ENCODE peak calls at places on chromosomes 11 and 22, in seven cellular contexts. One of them, this sample, is unnamed.

GRCh38 chr11:13135385-13136271 is 126.5 kb downstream of the RASSF10 start:
- DNase-seq in IMR-90: peak; percentile 90
- DNase-seq in mesenchymal stem cell: peak; percentile 73
- DNase-seq in H9: no peak
- DNase-seq in neuronal stem cell: peak; percentile 55
- DNase-seq in mesendoderm: peak; percentile 46
- DNase-seq in trophoblast cell: no peak
- DNase-seq in this sample: no peak

GRCh38 chr11:12281571-12282478 is 95.5 kb upstream of the PARVA start:
- DNase-seq in IMR-90: peak; percentile 82
- DNase-seq in mesenchymal stem cell: peak; percentile 82
- DNase-seq in H9: peak; percentile 81
- DNase-seq in neuronal stem cell: peak; percentile 87
- DNase-seq in mesendoderm: peak; percentile 84
- DNase-seq in trophoblast cell: peak; percentile 71
- DNase-seq in this sample: peak; percentile 57

GRCh38 chr11:122733301-122733686 is 77.8 kb downstream of the UBASH3B start:
- DNase-seq in IMR-90: peak; percentile 92
- DNase-seq in mesenchymal stem cell: peak; percentile 85
- DNase-seq in H9: no peak
- DNase-seq in neuronal stem cell: no peak
- DNase-seq in mesendoderm: no peak
- DNase-seq in trophoblast cell: peak; percentile 90
- DNase-seq in this sample: no peak

GRCh38 chr11:119743041-119743440 is 14.0 kb upstream of the NECTIN1 start:
- DNase-seq in IMR-90: no peak
- DNase-seq in mesenchymal stem cell: no peak
- DNase-seq in H9: no peak
- DNase-seq in neuronal stem cell: no peak
- DNase-seq in mesendoderm: no peak
- DNase-seq in trophoblast cell: no peak
- DNase-seq in this sample: no peak

GRCh38 chr11:63765688-63766241 is 2.8 kb downstream of the ZFTA start:
- DNase-seq in IMR-90: no peak
- DNase-seq in mesenchymal stem cell: no peak
- DNase-seq in H9: no peak
- DNase-seq in neuronal stem cell: no peak
- DNase-seq in mesendoderm: no peak
- DNase-seq in trophoblast cell: no peak
- DNase-seq in this sample: no peak

GRCh38 chr22:37242395-37242918 is 1.6 kb downstream of the RAC2 start:
- DNase-seq in IMR-90: peak; percentile 38
- DNase-seq in mesenchymal stem cell: peak; percentile 60
- DNase-seq in H9: no peak
- DNase-seq in neuronal stem cell: no peak
- DNase-seq in mesendoderm: peak; percentile 71
- DNase-seq in trophoblast cell: peak; percentile 33
- DNase-seq in this sample: no peak

GRCh38 chr11:33735166-33735425 is 1.1 kb downstream of the CD59 start:
- DNase-seq in IMR-90: no peak
- DNase-seq in mesenchymal stem cell: peak; percentile 43
- DNase-seq in H9: no peak
- DNase-seq in neuronal stem cell: no peak
- DNase-seq in mesendoderm: no peak
- DNase-seq in trophoblast cell: no peak
- DNase-seq in this sample: no peak

GRCh38 chr11:74581954-74582547 is 10.3 kb upstream of the POLD3 start:
- DNase-seq in IMR-90: no peak
- DNase-seq in mesenchymal stem cell: no peak
- DNase-seq in H9: no peak
- DNase-seq in neuronal stem cell: no peak
- DNase-seq in mesendoderm: no peak
- DNase-seq in trophoblast cell: no peak
- DNase-seq in this sample: no peak

GRCh38 chr11:68020575-68020974 is 9.9 kb upstream of the NDUFS8 start:
- DNase-seq in IMR-90: peak; percentile 35
- DNase-seq in mesenchymal stem cell: peak; percentile 56
- DNase-seq in H9: peak; percentile 80
- DNase-seq in neuronal stem cell: no peak
- DNase-seq in mesendoderm: peak; percentile 61
- DNase-seq in trophoblast cell: no peak
- DNase-seq in this sample: peak; percentile 71

GRCh38 chr22:36296690-36297089 is 43.8 kb downstream of the APOL1 start:
- DNase-seq in IMR-90: no peak
- DNase-seq in mesenchymal stem cell: no peak
- DNase-seq in H9: no peak
- DNase-seq in neuronal stem cell: no peak
- DNase-seq in mesendoderm: no peak
- DNase-seq in trophoblast cell: no peak
- DNase-seq in this sample: no peak

GRCh38 chr11:612201-612960 is 3.4 kb downstream of the IRF7 start:
- DNase-seq in IMR-90: peak; percentile 22
- DNase-seq in mesenchymal stem cell: peak; percentile 43
- DNase-seq in H9: peak; percentile 68
- DNase-seq in neuronal stem cell: no peak
- DNase-seq in mesendoderm: peak; percentile 45
- DNase-seq in trophoblast cell: peak; percentile 48
- DNase-seq in this sample: no peak

GRCh38 chr11:13440100-13440855 is 22.7 kb downstream of the BTBD10 start:
- DNase-seq in IMR-90: peak; percentile 97
- DNase-seq in mesenchymal stem cell: peak; percentile 87
- DNase-seq in H9: no peak
- DNase-seq in neuronal stem cell: no peak
- DNase-seq in mesendoderm: peak; percentile 46
- DNase-seq in trophoblast cell: peak; percentile 14
- DNase-seq in this sample: no peak

GRCh38 chr11:78476066-78476465 is 58.4 kb upstream of the GAB2 start:
- DNase-seq in IMR-90: no peak
- DNase-seq in mesenchymal stem cell: no peak
- DNase-seq in H9: no peak
- DNase-seq in neuronal stem cell: no peak
- DNase-seq in mesendoderm: peak; percentile 20
- DNase-seq in trophoblast cell: no peak
- DNase-seq in this sample: no peak

GRCh38 chr11:45146072-45147016 is at the start of gene PRDM11:
- DNase-seq in IMR-90: peak; percentile 72
- DNase-seq in mesenchymal stem cell: peak; percentile 85
- DNase-seq in H9: peak; percentile 39
- DNase-seq in neuronal stem cell: peak; percentile 47
- DNase-seq in mesendoderm: peak; percentile 65
- DNase-seq in trophoblast cell: peak; percentile 69
- DNase-seq in this sample: peak; percentile 65

GRCh38 chr11:119624102-119624615 is 104.8 kb downstream of the NECTIN1 start:
- DNase-seq in IMR-90: no peak
- DNase-seq in mesenchymal stem cell: no peak
- DNase-seq in H9: peak; percentile 68
- DNase-seq in neuronal stem cell: no peak
- DNase-seq in mesendoderm: no peak
- DNase-seq in trophoblast cell: no peak
- DNase-seq in this sample: no peak

GRCh38 chr11:116691779-116692178 is 81.0 kb downstream of the BUD13 start:
- DNase-seq in IMR-90: peak; percentile 6
- DNase-seq in mesenchymal stem cell: peak; percentile 36
- DNase-seq in H9: peak; percentile 78
- DNase-seq in neuronal stem cell: peak; percentile 56
- DNase-seq in mesendoderm: peak; percentile 53
- DNase-seq in trophoblast cell: no peak
- DNase-seq in this sample: no peak

GRCh38 chr22:46956498-46957215 is 194.2 kb downstream of the TBC1D22A start:
- DNase-seq in IMR-90: no peak
- DNase-seq in mesenchymal stem cell: no peak
- DNase-seq in H9: no peak
- DNase-seq in neuronal stem cell: no peak
- DNase-seq in mesendoderm: no peak
- DNase-seq in trophoblast cell: no peak
- DNase-seq in this sample: no peak

GRCh38 chr11:26204839-26205238 is 127.1 kb upstream of the ANO3 start:
- DNase-seq in IMR-90: no peak
- DNase-seq in mesenchymal stem cell: no peak
- DNase-seq in H9: no peak
- DNase-seq in neuronal stem cell: no peak
- DNase-seq in mesendoderm: no peak
- DNase-seq in trophoblast cell: no peak
- DNase-seq in this sample: no peak

GRCh38 chr11:119377112-119377901 is 4.2 kb downstream of the USP2 start:
- DNase-seq in IMR-90: no peak
- DNase-seq in mesenchymal stem cell: no peak
- DNase-seq in H9: no peak
- DNase-seq in neuronal stem cell: no peak
- DNase-seq in mesendoderm: peak; percentile 51
- DNase-seq in trophoblast cell: no peak
- DNase-seq in this sample: no peak

GRCh38 chr22:46250035-46250782 is at the start of gene CDPF1:
- DNase-seq in IMR-90: peak; percentile 75
- DNase-seq in mesenchymal stem cell: peak; percentile 85
- DNase-seq in H9: peak; percentile 83
- DNase-seq in neuronal stem cell: peak; percentile 75
- DNase-seq in mesendoderm: peak; percentile 80
- DNase-seq in trophoblast cell: peak; percentile 89
- DNase-seq in this sample: peak; percentile 23

GRCh38 chr22:36027579-36027959 is 1.1 kb downstream of the RBFOX2 start:
- DNase-seq in IMR-90: no peak
- DNase-seq in mesenchymal stem cell: peak; percentile 44
- DNase-seq in H9: no peak
- DNase-seq in neuronal stem cell: no peak
- DNase-seq in mesendoderm: no peak
- DNase-seq in trophoblast cell: no peak
- DNase-seq in this sample: no peak

GRCh38 chr22:34526681-34527080 is 539.3 kb upstream of the ISX start:
- DNase-seq in IMR-90: no peak
- DNase-seq in mesenchymal stem cell: no peak
- DNase-seq in H9: no peak
- DNase-seq in neuronal stem cell: no peak
- DNase-seq in mesendoderm: no peak
- DNase-seq in trophoblast cell: no peak
- DNase-seq in this sample: no peak

DNA sequence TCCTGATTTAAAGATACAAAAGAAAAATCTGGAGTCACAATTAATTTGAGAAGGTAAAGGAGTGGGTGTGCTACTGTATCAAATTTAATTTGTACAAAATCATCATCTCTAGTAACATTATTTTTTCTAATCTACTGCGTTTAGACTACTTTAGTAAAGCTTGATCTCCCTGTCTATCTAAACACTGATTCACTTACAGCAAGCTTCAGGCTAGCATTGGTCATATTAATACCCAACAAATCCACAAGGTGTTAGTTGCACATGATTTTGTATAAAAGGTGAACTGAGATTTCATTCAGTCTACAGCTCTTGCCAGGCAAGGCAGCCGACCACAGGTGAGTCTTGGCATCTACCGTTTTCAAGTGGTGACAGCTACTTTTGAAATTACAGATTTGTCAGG is at the start of gene FSHB:
- DNase-seq in IMR-90: no peak
- DNase-seq in mesenchymal stem cell: no peak
- DNase-seq in H9: no peak
- DNase-seq in neuronal stem cell: no peak
- DNase-seq in mesendoderm: no peak
- DNase-seq in trophoblast cell: no peak
- DNase-seq in this sample: no peak
- H2AK5ac ChIP-seq in IMR-90: no peak within 1 kb of the TSS
- H2AK5ac ChIP-seq in mesenchymal stem cell: no peak within 1 kb of the TSS
- H2AK5ac ChIP-seq in H9: no peak within 1 kb of the TSS
- H2AK5ac ChIP-seq in neuronal stem cell: no peak within 1 kb of the TSS
- H2AK5ac ChIP-seq in mesendoderm: no peak within 1 kb of the TSS
- H2AK5ac ChIP-seq in trophoblast cell: no peak within 1 kb of the TSS
- H2AK5ac ChIP-seq in this sample: no peak within 1 kb of the TSS

GRCh38 chr11:58504232-58504631 is 3.7 kb downstream of the OR5B21 start:
- DNase-seq in IMR-90: no peak
- DNase-seq in mesenchymal stem cell: no peak
- DNase-seq in H9: no peak
- DNase-seq in neuronal stem cell: no peak
- DNase-seq in mesendoderm: no peak
- DNase-seq in trophoblast cell: no peak
- DNase-seq in this sample: no peak
- H3K4ac ChIP-seq in IMR-90: no peak overlapping the region
- H3K4ac ChIP-seq in mesenchymal stem cell: no peak overlapping the region
- H3K4ac ChIP-seq in H9: no peak overlapping the region
- H3K4ac ChIP-seq in neuronal stem cell: no peak overlapping the region
- H3K4ac ChIP-seq in mesendoderm: no peak overlapping the region
- H3K4ac ChIP-seq in trophoblast cell: no peak overlapping the region
- H3K4ac ChIP-seq in this sample: no peak overlapping the region

DNA sequence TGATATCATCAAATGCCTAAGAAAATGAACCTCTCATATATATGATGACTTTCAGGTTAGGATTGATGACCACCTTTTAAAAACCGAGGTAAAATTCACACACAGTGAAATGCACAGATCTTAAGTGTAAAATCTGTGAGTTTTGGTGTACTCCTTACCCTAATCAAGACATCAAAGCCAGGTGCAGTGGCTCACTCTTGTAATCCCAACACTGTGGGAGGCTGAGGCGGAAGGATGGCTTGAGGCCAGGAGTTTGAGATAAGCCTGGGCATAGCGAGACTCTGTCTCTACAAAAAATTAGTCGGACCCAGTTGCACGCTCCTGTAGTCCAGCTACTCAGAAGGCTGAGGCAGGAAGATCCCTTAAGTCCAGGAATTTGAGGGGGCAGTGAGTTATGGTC is 140.4 kb downstream of the UVRAG start:
- DNase-seq in IMR-90: no peak
- DNase-seq in mesenchymal stem cell: no peak
- DNase-seq in H9: no peak
- DNase-seq in neuronal stem cell: no peak
- DNase-seq in mesendoderm: no peak
- DNase-seq in trophoblast cell: no peak
- DNase-seq in this sample: no peak
- H2AK5ac ChIP-seq in IMR-90: no peak overlapping the region
- H2AK5ac ChIP-seq in mesenchymal stem cell: no peak overlapping the region
- H2AK5ac ChIP-seq in H9: no peak overlapping the region
- H2AK5ac ChIP-seq in neuronal stem cell: no peak overlapping the region
- H2AK5ac ChIP-seq in mesendoderm: no peak overlapping the region
- H2AK5ac ChIP-seq in trophoblast cell: no peak overlapping the region
- H2AK5ac ChIP-seq in this sample: no peak overlapping the region

GRCh38 chr11:128587415-128587814 is at the start of gene ETS1:
- DNase-seq in IMR-90: no peak
- DNase-seq in mesenchymal stem cell: peak; percentile 27
- DNase-seq in H9: peak; percentile 59
- DNase-seq in neuronal stem cell: no peak
- DNase-seq in mesendoderm: peak; percentile 81
- DNase-seq in trophoblast cell: no peak
- DNase-seq in this sample: no peak
- H3K4ac ChIP-seq in IMR-90: peak within 1 kb of the TSS; percentile 4
- H3K4ac ChIP-seq in mesenchymal stem cell: no peak within 1 kb of the TSS
- H3K4ac ChIP-seq in H9: no peak within 1 kb of the TSS
- H3K4ac ChIP-seq in neuronal stem cell: no peak within 1 kb of the TSS
- H3K4ac ChIP-seq in mesendoderm: no peak within 1 kb of the TSS
- H3K4ac ChIP-seq in trophoblast cell: no peak within 1 kb of the TSS
- H3K4ac ChIP-seq in this sample: no peak within 1 kb of the TSS

GRCh38 chr11:70422692-70423522 is 24.6 kb downstream of the CTTN start:
- DNase-seq in IMR-90: no peak
- DNase-seq in mesenchymal stem cell: no peak
- DNase-seq in H9: no peak
- DNase-seq in neuronal stem cell: no peak
- DNase-seq in mesendoderm: no peak
- DNase-seq in trophoblast cell: no peak
- DNase-seq in this sample: no peak
- H2AK5ac ChIP-seq in IMR-90: peak overlapping the region; percentile 16
- H2AK5ac ChIP-seq in mesenchymal stem cell: no peak overlapping the region
- H2AK5ac ChIP-seq in H9: no peak overlapping the region
- H2AK5ac ChIP-seq in neuronal stem cell: no peak overlapping the region
- H2AK5ac ChIP-seq in mesendoderm: no peak overlapping the region
- H2AK5ac ChIP-seq in trophoblast cell: no peak overlapping the region
- H2AK5ac ChIP-seq in this sample: no peak overlapping the region

GRCh38 chr11:114412946-114413345 is 12.5 kb downstream of the RBM7 start:
- DNase-seq in IMR-90: no peak
- DNase-seq in mesenchymal stem cell: no peak
- DNase-seq in H9: no peak
- DNase-seq in neuronal stem cell: no peak
- DNase-seq in mesendoderm: no peak
- DNase-seq in trophoblast cell: peak; percentile 25
- DNase-seq in this sample: no peak
- H3K4ac ChIP-seq in IMR-90: no peak overlapping the region
- H3K4ac ChIP-seq in mesenchymal stem cell: no peak overlapping the region
- H3K4ac ChIP-seq in H9: no peak overlapping the region
- H3K4ac ChIP-seq in neuronal stem cell: no peak overlapping the region
- H3K4ac ChIP-seq in mesendoderm: no peak overlapping the region
- H3K4ac ChIP-seq in trophoblast cell: no peak overlapping the region
- H3K4ac ChIP-seq in this sample: no peak overlapping the region

This sample was measured in H1.